ENCODE peak calls at places on chromosomes 5 and 9, in seven cellular contexts. One of them, this sample, is unnamed.

GRCh38 chr9:27162045-27162444 is 53.0 kb downstream of the TEK start:
- DNase-seq in tibial artery: no peak
- DNase-seq in A549: no peak
- DNase-seq in left ventricle myocardium inferior: no peak
- DNase-seq in body of pancreas: no peak
- DNase-seq in brain microvascular endothelial cell: peak; percentile 38
- DNase-seq in heart left ventricle: no peak
- DNase-seq in this sample: no peak

GRCh38 chr9:22446589-22446949 is at the start of gene DMRTA1:
- DNase-seq in tibial artery: peak; percentile 89
- DNase-seq in A549: peak; percentile 80
- DNase-seq in left ventricle myocardium inferior: peak; percentile 84
- DNase-seq in body of pancreas: peak; percentile 92
- DNase-seq in brain microvascular endothelial cell: peak; percentile 51
- DNase-seq in heart left ventricle: peak; percentile 82
- DNase-seq in this sample: peak; percentile 92

GRCh38 chr5:133821311-133821741 is 147.1 kb downstream of the C5orf15 start:
- DNase-seq in tibial artery: peak; percentile 19
- DNase-seq in A549: no peak
- DNase-seq in left ventricle myocardium inferior: no peak
- DNase-seq in body of pancreas: no peak
- DNase-seq in brain microvascular endothelial cell: no peak
- DNase-seq in heart left ventricle: no peak
- DNase-seq in this sample: no peak

GRCh38 chr9:100554935-100555401 is 22.9 kb upstream of the CAVIN4 start:
- DNase-seq in tibial artery: no peak
- DNase-seq in A549: no peak
- DNase-seq in left ventricle myocardium inferior: no peak
- DNase-seq in body of pancreas: no peak
- DNase-seq in brain microvascular endothelial cell: peak; percentile 31
- DNase-seq in heart left ventricle: no peak
- DNase-seq in this sample: no peak

GRCh38 chr5:13249854-13250253 is 694.6 kb downstream of the DNAH5 start:
- DNase-seq in tibial artery: no peak
- DNase-seq in A549: no peak
- DNase-seq in left ventricle myocardium inferior: no peak
- DNase-seq in body of pancreas: no peak
- DNase-seq in brain microvascular endothelial cell: no peak
- DNase-seq in heart left ventricle: no peak
- DNase-seq in this sample: no peak

GRCh38 chr9:132784286-132784820 is 93.7 kb downstream of the AK8 start:
- DNase-seq in tibial artery: no peak
- DNase-seq in A549: no peak
- DNase-seq in left ventricle myocardium inferior: no peak
- DNase-seq in body of pancreas: no peak
- DNase-seq in brain microvascular endothelial cell: no peak
- DNase-seq in heart left ventricle: no peak
- DNase-seq in this sample: no peak

GRCh38 chr5:1246711-1247431 is 21.7 kb downstream of the SLC6A18 start:
- DNase-seq in tibial artery: no peak
- DNase-seq in A549: peak; percentile 26
- DNase-seq in left ventricle myocardium inferior: peak; percentile 23
- DNase-seq in body of pancreas: peak; percentile 71
- DNase-seq in brain microvascular endothelial cell: peak; percentile 4
- DNase-seq in heart left ventricle: peak; percentile 46
- DNase-seq in this sample: peak; percentile 73

GRCh38 chr5:66881475-66882161 is 285.4 kb downstream of the MAST4 start:
- DNase-seq in tibial artery: no peak
- DNase-seq in A549: no peak
- DNase-seq in left ventricle myocardium inferior: no peak
- DNase-seq in body of pancreas: peak; percentile 63
- DNase-seq in brain microvascular endothelial cell: no peak
- DNase-seq in heart left ventricle: no peak
- DNase-seq in this sample: no peak

GRCh38 chr5:141476132-141476909 is 555 bp downstream of the PCDHGC3 start:
- DNase-seq in tibial artery: peak; percentile 83
- DNase-seq in A549: peak; percentile 49
- DNase-seq in left ventricle myocardium inferior: peak; percentile 64
- DNase-seq in body of pancreas: peak; percentile 70
- DNase-seq in brain microvascular endothelial cell: peak; percentile 76
- DNase-seq in heart left ventricle: peak; percentile 45
- DNase-seq in this sample: peak; percentile 72

GRCh38 chr5:80142996-80143395 is 107.8 kb downstream of the THBS4 start:
- DNase-seq in tibial artery: no peak
- DNase-seq in A549: no peak
- DNase-seq in left ventricle myocardium inferior: no peak
- DNase-seq in body of pancreas: no peak
- DNase-seq in brain microvascular endothelial cell: no peak
- DNase-seq in heart left ventricle: no peak
- DNase-seq in this sample: no peak

GRCh38 chr5:93621340-93621872 is 38.4 kb downstream of the NR2F1 start:
- DNase-seq in tibial artery: peak; percentile 84
- DNase-seq in A549: peak; percentile 64
- DNase-seq in left ventricle myocardium inferior: peak; percentile 81
- DNase-seq in body of pancreas: peak; percentile 82
- DNase-seq in brain microvascular endothelial cell: peak; percentile 53
- DNase-seq in heart left ventricle: peak; percentile 88
- DNase-seq in this sample: peak; percentile 89

GRCh38 chr5:58898538-58898937 is 315.7 kb downstream of the RAB3C start:
- DNase-seq in tibial artery: no peak
- DNase-seq in A549: peak; percentile 46
- DNase-seq in left ventricle myocardium inferior: no peak
- DNase-seq in body of pancreas: no peak
- DNase-seq in brain microvascular endothelial cell: no peak
- DNase-seq in heart left ventricle: no peak
- DNase-seq in this sample: no peak

GRCh38 chr5:18299166-18299565 is 664.9 kb downstream of the TAF11L14 start:
- DNase-seq in tibial artery: no peak
- DNase-seq in A549: no peak
- DNase-seq in left ventricle myocardium inferior: no peak
- DNase-seq in body of pancreas: no peak
- DNase-seq in brain microvascular endothelial cell: no peak
- DNase-seq in heart left ventricle: no peak
- DNase-seq in this sample: no peak

GRCh38 chr5:151408633-151409243 is 38.7 kb upstream of the SLC36A1 start:
- DNase-seq in tibial artery: no peak
- DNase-seq in A549: no peak
- DNase-seq in left ventricle myocardium inferior: no peak
- DNase-seq in body of pancreas: no peak
- DNase-seq in brain microvascular endothelial cell: no peak
- DNase-seq in heart left ventricle: no peak
- DNase-seq in this sample: no peak

GRCh38 chr9:105441761-105442160 is 6.1 kb upstream of the FSD1L start:
- DNase-seq in tibial artery: no peak
- DNase-seq in A549: no peak
- DNase-seq in left ventricle myocardium inferior: no peak
- DNase-seq in body of pancreas: peak; percentile 21
- DNase-seq in brain microvascular endothelial cell: no peak
- DNase-seq in heart left ventricle: no peak
- DNase-seq in this sample: no peak

GRCh38 chr5:3595102-3595961 is at the start of gene IRX1:
- DNase-seq in tibial artery: no peak
- DNase-seq in A549: no peak
- DNase-seq in left ventricle myocardium inferior: no peak
- DNase-seq in body of pancreas: no peak
- DNase-seq in brain microvascular endothelial cell: no peak
- DNase-seq in heart left ventricle: no peak
- DNase-seq in this sample: peak; percentile 82

GRCh38 chr9:1869843-1870242 is 145.3 kb upstream of the SMARCA2 start:
- DNase-seq in tibial artery: no peak
- DNase-seq in A549: peak; percentile 6
- DNase-seq in left ventricle myocardium inferior: no peak
- DNase-seq in body of pancreas: no peak
- DNase-seq in brain microvascular endothelial cell: no peak
- DNase-seq in heart left ventricle: no peak
- DNase-seq in this sample: no peak

GRCh38 chr5:18985397-18985796 is 1002.6 kb downstream of the CDH18 start:
- DNase-seq in tibial artery: no peak
- DNase-seq in A549: no peak
- DNase-seq in left ventricle myocardium inferior: no peak
- DNase-seq in body of pancreas: no peak
- DNase-seq in brain microvascular endothelial cell: no peak
- DNase-seq in heart left ventricle: no peak
- DNase-seq in this sample: no peak

GRCh38 chr5:112833971-112834370 is 27.1 kb upstream of the SRP19 start:
- DNase-seq in tibial artery: no peak
- DNase-seq in A549: no peak
- DNase-seq in left ventricle myocardium inferior: no peak
- DNase-seq in body of pancreas: no peak
- DNase-seq in brain microvascular endothelial cell: no peak
- DNase-seq in heart left ventricle: no peak
- DNase-seq in this sample: no peak

GRCh38 chr9:121833061-121833460 is 181.6 kb downstream of the DAB2IP start:
- DNase-seq in tibial artery: no peak
- DNase-seq in A549: no peak
- DNase-seq in left ventricle myocardium inferior: no peak
- DNase-seq in body of pancreas: no peak
- DNase-seq in brain microvascular endothelial cell: no peak
- DNase-seq in heart left ventricle: no peak
- DNase-seq in this sample: no peak

GRCh38 chr5:123170816-123171345 is 81.8 kb downstream of the PRDM6 start:
- DNase-seq in tibial artery: no peak
- DNase-seq in A549: no peak
- DNase-seq in left ventricle myocardium inferior: no peak
- DNase-seq in body of pancreas: no peak
- DNase-seq in brain microvascular endothelial cell: no peak
- DNase-seq in heart left ventricle: no peak
- DNase-seq in this sample: no peak

GRCh38 chr5:148924817-148925216 is 98.4 kb downstream of the ADRB2 start:
- DNase-seq in tibial artery: no peak
- DNase-seq in A549: no peak
- DNase-seq in left ventricle myocardium inferior: peak; percentile 30
- DNase-seq in body of pancreas: peak; percentile 20
- DNase-seq in brain microvascular endothelial cell: no peak
- DNase-seq in heart left ventricle: peak; percentile 45
- DNase-seq in this sample: no peak

GRCh38 chr5:19035816-19036215 is 952.2 kb downstream of the CDH18 start:
- DNase-seq in tibial artery: no peak
- DNase-seq in A549: no peak
- DNase-seq in left ventricle myocardium inferior: no peak
- DNase-seq in body of pancreas: no peak
- DNase-seq in brain microvascular endothelial cell: no peak
- DNase-seq in heart left ventricle: no peak
- DNase-seq in this sample: no peak

GRCh38 chr5:171946382-171946781 is 60.1 kb downstream of the FBXW11 start:
- DNase-seq in tibial artery: no peak
- DNase-seq in A549: no peak
- DNase-seq in left ventricle myocardium inferior: no peak
- DNase-seq in body of pancreas: no peak
- DNase-seq in brain microvascular endothelial cell: no peak
- DNase-seq in heart left ventricle: no peak
- DNase-seq in this sample: no peak

GRCh38 chr9:81787747-81788632 is 98.6 kb upstream of the TLE1 start:
- DNase-seq in tibial artery: peak; percentile 67
- DNase-seq in A549: peak; percentile 41
- DNase-seq in left ventricle myocardium inferior: no peak
- DNase-seq in body of pancreas: peak; percentile 13
- DNase-seq in brain microvascular endothelial cell: peak; percentile 85
- DNase-seq in heart left ventricle: no peak
- DNase-seq in this sample: no peak

DNA sequence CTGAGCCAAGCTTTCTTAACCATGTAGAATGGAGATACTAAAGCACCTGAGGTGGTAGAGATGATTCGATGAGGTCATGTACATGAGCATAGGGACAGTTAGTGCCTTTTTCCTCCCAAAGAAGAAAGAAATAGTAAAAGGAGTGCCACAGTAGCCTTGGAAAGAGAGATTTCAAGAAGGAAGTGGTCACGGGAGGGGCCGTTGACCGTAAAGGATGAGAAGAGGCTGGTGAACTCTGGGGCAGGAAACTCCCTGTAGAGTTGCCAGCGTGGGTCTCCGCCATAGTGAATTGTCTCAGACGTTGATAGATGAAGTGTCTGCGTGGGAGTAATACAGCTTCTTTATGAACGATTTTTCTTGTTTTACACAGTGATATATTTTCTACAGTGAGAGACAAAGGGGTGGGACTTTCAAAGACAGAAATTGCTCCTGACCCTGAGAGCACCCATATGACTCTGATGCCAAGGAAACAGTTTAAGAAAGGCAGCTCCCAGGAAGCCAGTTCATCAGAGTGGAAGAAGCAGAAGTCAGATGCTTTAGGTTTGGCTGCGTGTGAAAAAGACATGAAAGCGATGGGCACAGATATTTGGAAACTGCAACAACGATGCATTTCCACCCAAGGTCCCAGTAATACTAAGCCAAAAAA is 41.3 kb downstream of the UGCG start:
- DNase-seq in tibial artery: no peak
- DNase-seq in A549: no peak
- DNase-seq in left ventricle myocardium inferior: peak; percentile 18
- DNase-seq in body of pancreas: no peak
- DNase-seq in brain microvascular endothelial cell: peak; percentile 74
- DNase-seq in heart left ventricle: peak; percentile 55
- DNase-seq in this sample: peak; percentile 67
- H3K4me3 ChIP-seq in tibial artery: no peak overlapping the region
- H3K4me3 ChIP-seq in A549: no peak overlapping the region
- H3K4me3 ChIP-seq in left ventricle myocardium inferior: no peak overlapping the region
- H3K4me3 ChIP-seq in body of pancreas: no peak overlapping the region
- H3K4me3 ChIP-seq in brain microvascular endothelial cell: no peak overlapping the region
- H3K4me3 ChIP-seq in heart left ventricle: no peak overlapping the region
- H3K4me3 ChIP-seq in this sample: no peak overlapping the region

GRCh38 chr9:35646583-35647265 is 4.0 kb downstream of the SIT1 start:
- DNase-seq in tibial artery: peak; percentile 96
- DNase-seq in A549: peak; percentile 95
- DNase-seq in left ventricle myocardium inferior: peak; percentile 93
- DNase-seq in body of pancreas: peak; percentile 94
- DNase-seq in brain microvascular endothelial cell: peak; percentile 81
- DNase-seq in heart left ventricle: peak; percentile 93
- DNase-seq in this sample: peak; percentile 98
- H3K27ac ChIP-seq in tibial artery: peak overlapping the region; percentile 92
- H3K27ac ChIP-seq in A549: peak overlapping the region; percentile 92
- H3K27ac ChIP-seq in left ventricle myocardium inferior: peak overlapping the region; percentile 82
- H3K27ac ChIP-seq in body of pancreas: peak overlapping the region; percentile 82
- H3K27ac ChIP-seq in brain microvascular endothelial cell: no peak overlapping the region
- H3K27ac ChIP-seq in heart left ventricle: peak overlapping the region; percentile 89
- H3K27ac ChIP-seq in this sample: peak overlapping the region; percentile 88

DNA sequence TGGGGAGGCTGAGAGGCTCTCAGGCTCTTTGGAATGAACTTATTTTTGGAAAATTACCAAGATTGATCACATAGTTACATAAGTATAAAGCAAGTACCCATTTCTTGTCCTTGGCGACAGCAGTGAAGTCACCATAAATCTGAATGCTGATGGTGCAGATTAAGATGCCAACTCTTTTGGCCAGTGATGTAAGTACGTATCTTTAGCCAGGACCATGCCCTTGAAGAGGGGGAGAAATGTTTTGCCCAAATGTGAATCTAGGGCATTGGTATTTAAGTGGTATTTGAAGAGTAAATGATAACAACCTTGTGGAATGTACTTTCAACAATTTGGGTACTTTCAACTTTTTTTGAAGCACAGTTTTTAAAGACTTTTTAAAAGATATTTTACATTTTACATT is 68.2 kb upstream of the RAD23B start:
- DNase-seq in tibial artery: no peak
- DNase-seq in A549: no peak
- DNase-seq in left ventricle myocardium inferior: no peak
- DNase-seq in body of pancreas: no peak
- DNase-seq in brain microvascular endothelial cell: no peak
- DNase-seq in heart left ventricle: no peak
- DNase-seq in this sample: no peak
- TF ChIP-seq CTCF in tibial artery: no peak
- TF ChIP-seq CTCF in A549: no peak
- TF ChIP-seq CTCF in left ventricle myocardium inferior: no peak
- TF ChIP-seq CTCF in body of pancreas: no peak
- TF ChIP-seq CTCF in brain microvascular endothelial cell: no peak
- TF ChIP-seq CTCF in heart left ventricle: no peak
- TF ChIP-seq CTCF in this sample: no peak

GRCh38 chr9:92133949-92134604 is 18.9 kb upstream of the SPTLC1 start:
- DNase-seq in tibial artery: peak; percentile 86
- DNase-seq in A549: peak; percentile 88
- DNase-seq in left ventricle myocardium inferior: peak; percentile 79
- DNase-seq in body of pancreas: peak; percentile 84
- DNase-seq in brain microvascular endothelial cell: peak; percentile 82
- DNase-seq in heart left ventricle: peak; percentile 79
- DNase-seq in this sample: peak; percentile 90
- H3K4me3 ChIP-seq in tibial artery: peak overlapping the region; percentile 25
- H3K4me3 ChIP-seq in A549: peak overlapping the region; percentile 19
- H3K4me3 ChIP-seq in left ventricle myocardium inferior: no peak overlapping the region
- H3K4me3 ChIP-seq in body of pancreas: no peak overlapping the region
- H3K4me3 ChIP-seq in brain microvascular endothelial cell: peak overlapping the region; percentile 32
- H3K4me3 ChIP-seq in heart left ventricle: no peak overlapping the region
- H3K4me3 ChIP-seq in this sample: no peak overlapping the region

This sample was measured in upper lobe of right lung.